ENCODE peak calls at places on chromosomes 3 and 15, in five cellular contexts. One of them, this sample, is unnamed.
A peak's percentile ranks its signal among the peaks of the same experiment; 100 is the strongest.

GRCh38 chr3:189781384-189781783 is 150.2 kb downstream of the TP63 start:
- DNase-seq in CD4-positive, alpha-beta memory T cell: no peak
- DNase-seq in upper lobe of right lung: no peak
- DNase-seq in astrocyte: no peak
- DNase-seq in Peyer's patch: no peak
- DNase-seq in this sample: no peak

GRCh38 chr15:77527831-77528231 is 104.9 kb downstream of the LINGO1 start:
- DNase-seq in CD4-positive, alpha-beta memory T cell: no peak
- DNase-seq in upper lobe of right lung: peak; percentile 42
- DNase-seq in astrocyte: no peak
- DNase-seq in Peyer's patch: no peak
- DNase-seq in this sample: no peak

GRCh38 chr15:53791616-53792015 is 32.2 kb upstream of the WDR72 start:
- DNase-seq in CD4-positive, alpha-beta memory T cell: no peak
- DNase-seq in upper lobe of right lung: no peak
- DNase-seq in astrocyte: no peak
- DNase-seq in Peyer's patch: no peak
- DNase-seq in this sample: no peak

GRCh38 chr3:188214442-188214841 is 60.5 kb downstream of the LPP start:
- DNase-seq in CD4-positive, alpha-beta memory T cell: no peak
- DNase-seq in upper lobe of right lung: no peak
- DNase-seq in astrocyte: no peak
- DNase-seq in Peyer's patch: no peak
- DNase-seq in this sample: no peak

GRCh38 chr3:127751163-127751621 is 71.1 kb downstream of the MGLL start:
- DNase-seq in CD4-positive, alpha-beta memory T cell: no peak
- DNase-seq in upper lobe of right lung: no peak
- DNase-seq in astrocyte: no peak
- DNase-seq in Peyer's patch: peak; percentile 52
- DNase-seq in this sample: no peak

GRCh38 chr3:32175607-32176197 is 62.8 kb upstream of the CMTM8 start:
- DNase-seq in CD4-positive, alpha-beta memory T cell: peak; percentile 51
- DNase-seq in upper lobe of right lung: no peak
- DNase-seq in astrocyte: peak; percentile 27
- DNase-seq in Peyer's patch: no peak
- DNase-seq in this sample: peak; percentile 40

GRCh38 chr15:97904196-97904572 is 56.3 kb upstream of the ARRDC4 start:
- DNase-seq in CD4-positive, alpha-beta memory T cell: peak; percentile 3
- DNase-seq in upper lobe of right lung: peak; percentile 85
- DNase-seq in astrocyte: peak; percentile 27
- DNase-seq in Peyer's patch: peak; percentile 83
- DNase-seq in this sample: no peak

GRCh38 chr15:38297623-38298388 is 45.2 kb downstream of the SPRED1 start:
- DNase-seq in CD4-positive, alpha-beta memory T cell: no peak
- DNase-seq in upper lobe of right lung: no peak
- DNase-seq in astrocyte: peak; percentile 61
- DNase-seq in Peyer's patch: no peak
- DNase-seq in this sample: no peak

GRCh38 chr3:71067977-71068376 is 515.6 kb downstream of the FOXP1 start:
- DNase-seq in CD4-positive, alpha-beta memory T cell: peak; percentile 53
- DNase-seq in upper lobe of right lung: no peak
- DNase-seq in astrocyte: no peak
- DNase-seq in Peyer's patch: no peak
- DNase-seq in this sample: peak; percentile 53

GRCh38 chr3:189262746-189263145 is 91.0 kb downstream of the TPRG1 start:
- DNase-seq in CD4-positive, alpha-beta memory T cell: no peak
- DNase-seq in upper lobe of right lung: no peak
- DNase-seq in astrocyte: no peak
- DNase-seq in Peyer's patch: no peak
- DNase-seq in this sample: no peak

GRCh38 chr3:24810881-24811280 is 316.2 kb upstream of the THRB start:
- DNase-seq in CD4-positive, alpha-beta memory T cell: no peak
- DNase-seq in upper lobe of right lung: no peak
- DNase-seq in astrocyte: no peak
- DNase-seq in Peyer's patch: no peak
- DNase-seq in this sample: no peak

GRCh38 chr3:70264122-70264780 is 48.2 kb downstream of the MDFIC2 start:
- DNase-seq in CD4-positive, alpha-beta memory T cell: no peak
- DNase-seq in upper lobe of right lung: no peak
- DNase-seq in astrocyte: no peak
- DNase-seq in Peyer's patch: no peak
- DNase-seq in this sample: no peak

GRCh38 chr3:4350789-4351163 is 47.6 kb downstream of the SETMAR start:
- DNase-seq in CD4-positive, alpha-beta memory T cell: peak; percentile 70
- DNase-seq in upper lobe of right lung: no peak
- DNase-seq in astrocyte: peak; percentile 55
- DNase-seq in Peyer's patch: no peak
- DNase-seq in this sample: peak; percentile 60

GRCh38 chr3:13716540-13717221 is 163.2 kb downstream of the WNT7A start:
- DNase-seq in CD4-positive, alpha-beta memory T cell: no peak
- DNase-seq in upper lobe of right lung: peak; percentile 22
- DNase-seq in astrocyte: no peak
- DNase-seq in Peyer's patch: peak; percentile 6
- DNase-seq in this sample: no peak

GRCh38 chr3:117409701-117410459 is 700.3 kb downstream of the TUSC7 start:
- DNase-seq in CD4-positive, alpha-beta memory T cell: no peak
- DNase-seq in upper lobe of right lung: no peak
- DNase-seq in astrocyte: no peak
- DNase-seq in Peyer's patch: no peak
- DNase-seq in this sample: no peak

GRCh38 chr3:27165348-27165747 is 203.8 kb downstream of the NEK10 start:
- DNase-seq in CD4-positive, alpha-beta memory T cell: no peak
- DNase-seq in upper lobe of right lung: no peak
- DNase-seq in astrocyte: peak; percentile 88
- DNase-seq in Peyer's patch: no peak
- DNase-seq in this sample: no peak

GRCh38 chr3:177932750-177933660 is 603.2 kb upstream of the KCNMB2 start:
- DNase-seq in CD4-positive, alpha-beta memory T cell: no peak
- DNase-seq in upper lobe of right lung: no peak
- DNase-seq in astrocyte: peak; percentile 86
- DNase-seq in Peyer's patch: no peak
- DNase-seq in this sample: no peak

GRCh38 chr3:182484682-182485081 is 308.6 kb upstream of the ATP11B start:
- DNase-seq in CD4-positive, alpha-beta memory T cell: no peak
- DNase-seq in upper lobe of right lung: no peak
- DNase-seq in astrocyte: no peak
- DNase-seq in Peyer's patch: no peak
- DNase-seq in this sample: no peak

GRCh38 chr3:72383896-72384295 is 464.3 kb downstream of the SHQ1 start:
- DNase-seq in CD4-positive, alpha-beta memory T cell: no peak
- DNase-seq in upper lobe of right lung: no peak
- DNase-seq in astrocyte: no peak
- DNase-seq in Peyer's patch: no peak
- DNase-seq in this sample: no peak

GRCh38 chr3:134563614-134564013 is 77.8 kb downstream of the CEP63 start:
- DNase-seq in CD4-positive, alpha-beta memory T cell: no peak
- DNase-seq in upper lobe of right lung: no peak
- DNase-seq in astrocyte: no peak
- DNase-seq in Peyer's patch: no peak
- DNase-seq in this sample: no peak

GRCh38 chr15:87764461-87765236 is 491.9 kb downstream of the NTRK3 start:
- DNase-seq in CD4-positive, alpha-beta memory T cell: no peak
- DNase-seq in upper lobe of right lung: no peak
- DNase-seq in astrocyte: peak; percentile 88
- DNase-seq in Peyer's patch: no peak
- DNase-seq in this sample: no peak

GRCh38 chr15:68578960-68579935 is at the start of gene CORO2B:
- DNase-seq in CD4-positive, alpha-beta memory T cell: no peak
- DNase-seq in upper lobe of right lung: peak; percentile 68
- DNase-seq in astrocyte: peak; percentile 41
- DNase-seq in Peyer's patch: peak; percentile 49
- DNase-seq in this sample: no peak

GRCh38 chr3:13657660-13658435 is 108.9 kb downstream of the FBLN2 start:
- DNase-seq in CD4-positive, alpha-beta memory T cell: peak; percentile 67
- DNase-seq in upper lobe of right lung: peak; percentile 79
- DNase-seq in astrocyte: no peak
- DNase-seq in Peyer's patch: peak; percentile 69
- DNase-seq in this sample: peak; percentile 65

GRCh38 chr3:10155123-10155472 is 9.6 kb upstream of the IRAK2 start:
- DNase-seq in CD4-positive, alpha-beta memory T cell: no peak
- DNase-seq in upper lobe of right lung: no peak
- DNase-seq in astrocyte: no peak
- DNase-seq in Peyer's patch: no peak
- DNase-seq in this sample: no peak

GRCh38 chr15:51869074-51869425 is 39.6 kb downstream of the TMOD3 start:
- DNase-seq in CD4-positive, alpha-beta memory T cell: no peak
- DNase-seq in upper lobe of right lung: no peak
- DNase-seq in astrocyte: peak; percentile 84
- DNase-seq in Peyer's patch: peak; percentile 52
- DNase-seq in this sample: no peak

GRCh38 chr3:23481660-23482278 is 278.6 kb downstream of the UBE2E2 start:
- DNase-seq in CD4-positive, alpha-beta memory T cell: no peak
- DNase-seq in upper lobe of right lung: no peak
- DNase-seq in astrocyte: peak; percentile 58
- DNase-seq in Peyer's patch: no peak
- DNase-seq in this sample: no peak
- H3K27ac ChIP-seq in CD4-positive, alpha-beta memory T cell: no peak overlapping the region
- H3K27ac ChIP-seq in upper lobe of right lung: no peak overlapping the region
- H3K27ac ChIP-seq in astrocyte: no peak overlapping the region
- H3K27ac ChIP-seq in Peyer's patch: no peak overlapping the region
- H3K27ac ChIP-seq in this sample: no peak overlapping the region

DNA sequence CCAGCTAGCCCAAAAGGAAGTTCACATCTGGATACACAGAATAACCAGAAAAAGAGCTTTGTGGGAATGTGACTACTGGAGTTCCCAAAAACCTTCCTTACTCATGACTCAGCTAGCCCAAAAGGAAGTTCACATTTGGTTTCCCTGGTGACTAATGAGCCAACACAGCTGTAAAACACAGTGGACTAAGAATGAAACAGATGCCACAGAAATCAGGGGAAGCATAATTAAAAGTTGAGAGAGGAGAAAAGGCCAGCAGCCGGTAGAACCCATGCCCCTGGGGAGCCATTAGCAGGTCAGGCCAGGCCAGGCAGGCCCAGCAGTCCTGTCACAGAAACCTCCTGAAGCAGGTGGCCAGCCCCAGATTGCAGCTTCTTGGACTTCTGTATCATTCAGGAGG is 130.3 kb downstream of the GHSR start:
- DNase-seq in CD4-positive, alpha-beta memory T cell: no peak
- DNase-seq in upper lobe of right lung: no peak
- DNase-seq in astrocyte: peak; percentile 96
- DNase-seq in Peyer's patch: no peak
- DNase-seq in this sample: no peak
- H3K4me1 ChIP-seq in CD4-positive, alpha-beta memory T cell: no peaks in the 10 kb centered on the region
- H3K4me1 ChIP-seq in upper lobe of right lung: peaks cover 68% of the 10 kb centered on the region
- H3K4me1 ChIP-seq in astrocyte: peaks cover 36% of the 10 kb centered on the region
- H3K4me1 ChIP-seq in Peyer's patch: no peaks in the 10 kb centered on the region
- H3K4me1 ChIP-seq in this sample: no peaks in the 10 kb centered on the region

DNA sequence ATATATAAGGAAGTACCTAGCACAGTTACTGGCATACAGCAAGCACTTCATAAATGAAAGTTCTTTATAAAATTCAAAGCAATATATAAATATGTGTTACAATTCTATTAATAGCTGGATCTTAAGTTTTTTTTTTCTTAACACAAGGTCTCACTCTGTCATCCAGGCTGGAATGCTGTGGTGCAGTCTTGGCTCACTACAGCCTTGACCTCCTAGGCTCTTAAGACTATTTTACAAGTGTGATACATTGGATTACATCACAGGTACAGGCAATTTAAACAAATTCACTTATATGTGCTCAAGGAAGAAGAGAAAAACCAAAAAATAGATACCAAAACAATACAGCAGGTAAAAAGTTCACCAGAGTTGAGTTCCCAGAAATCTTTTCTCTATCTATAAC is 60.6 kb downstream of the ZNF280D start:
- DNase-seq in CD4-positive, alpha-beta memory T cell: no peak
- DNase-seq in upper lobe of right lung: no peak
- DNase-seq in astrocyte: peak; percentile 84
- DNase-seq in Peyer's patch: no peak
- DNase-seq in this sample: no peak
- H3K4me3 ChIP-seq in CD4-positive, alpha-beta memory T cell: no peak overlapping the region
- H3K4me3 ChIP-seq in upper lobe of right lung: no peak overlapping the region
- H3K4me3 ChIP-seq in astrocyte: no peak overlapping the region
- H3K4me3 ChIP-seq in Peyer's patch: no peak overlapping the region
- H3K4me3 ChIP-seq in this sample: no peak overlapping the region

GRCh38 chr3:64244011-64244942 is 19.0 kb upstream of the PRICKLE2 start:
- DNase-seq in CD4-positive, alpha-beta memory T cell: no peak
- DNase-seq in upper lobe of right lung: no peak
- DNase-seq in astrocyte: no peak
- DNase-seq in Peyer's patch: no peak
- DNase-seq in this sample: no peak
- H3K27ac ChIP-seq in CD4-positive, alpha-beta memory T cell: no peak overlapping the region
- H3K27ac ChIP-seq in upper lobe of right lung: no peak overlapping the region
- H3K27ac ChIP-seq in astrocyte: no peak overlapping the region
- H3K27ac ChIP-seq in Peyer's patch: no peak overlapping the region
- H3K27ac ChIP-seq in this sample: no peak overlapping the region

GRCh38 chr3:139302801-139303113 is 41.1 kb upstream of the MRPS22 start:
- DNase-seq in CD4-positive, alpha-beta memory T cell: no peak
- DNase-seq in upper lobe of right lung: no peak
- DNase-seq in astrocyte: no peak
- DNase-seq in Peyer's patch: no peak
- DNase-seq in this sample: no peak
- H3K4me1 ChIP-seq in CD4-positive, alpha-beta memory T cell: no peaks in the 10 kb centered on the region
- H3K4me1 ChIP-seq in upper lobe of right lung: no peaks in the 10 kb centered on the region
- H3K4me1 ChIP-seq in astrocyte: peaks cover 39% of the 10 kb centered on the region
- H3K4me1 ChIP-seq in Peyer's patch: no peaks in the 10 kb centered on the region
- H3K4me1 ChIP-seq in this sample: no peaks in the 10 kb centered on the region

DNA sequence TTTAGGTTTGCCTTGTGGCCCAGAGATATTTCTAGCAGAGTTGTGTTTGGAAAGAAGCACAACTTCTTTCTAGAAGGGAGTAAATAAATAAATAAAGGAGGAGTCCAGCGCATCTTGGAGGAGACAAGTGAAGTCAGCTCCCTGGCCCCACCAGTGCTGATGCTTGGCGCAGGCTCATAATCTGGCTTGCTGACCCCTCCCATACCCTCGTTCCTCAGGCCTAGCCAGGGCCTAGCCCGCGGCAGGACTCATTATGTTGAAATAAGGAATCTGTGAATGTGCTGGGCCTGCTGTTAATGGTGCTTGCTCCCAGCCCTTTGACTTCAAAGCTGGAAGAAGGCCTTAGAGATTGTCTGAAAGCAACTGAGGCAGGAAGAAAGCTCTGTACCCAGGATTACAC is 3.1 kb downstream of the ZNF710 start:
- DNase-seq in CD4-positive, alpha-beta memory T cell: no peak
- DNase-seq in upper lobe of right lung: no peak
- DNase-seq in astrocyte: no peak
- DNase-seq in Peyer's patch: no peak
- DNase-seq in this sample: no peak
- H3K4me3 ChIP-seq in CD4-positive, alpha-beta memory T cell: no peak overlapping the region
- H3K4me3 ChIP-seq in upper lobe of right lung: peak overlapping the region; percentile 76
- H3K4me3 ChIP-seq in astrocyte: peak overlapping the region; percentile 15
- H3K4me3 ChIP-seq in Peyer's patch: no peak overlapping the region
- H3K4me3 ChIP-seq in this sample: no peak overlapping the region

GRCh38 chr3:156831006-156831405 is 4.9 kb downstream of the LEKR1 start:
- DNase-seq in CD4-positive, alpha-beta memory T cell: no peak
- DNase-seq in upper lobe of right lung: no peak
- DNase-seq in astrocyte: no peak
- DNase-seq in Peyer's patch: no peak
- DNase-seq in this sample: no peak

GRCh38 chr3:156838035-156838434 is 11.9 kb downstream of the LEKR1 start:
- DNase-seq in CD4-positive, alpha-beta memory T cell: no peak
- DNase-seq in upper lobe of right lung: no peak
- DNase-seq in astrocyte: no peak
- DNase-seq in Peyer's patch: no peak
- DNase-seq in this sample: no peak

GRCh38 chr3:156834435-156834834 is 8.3 kb downstream of the LEKR1 start:
- DNase-seq in CD4-positive, alpha-beta memory T cell: no peak
- DNase-seq in upper lobe of right lung: no peak
- DNase-seq in astrocyte: no peak
- DNase-seq in Peyer's patch: no peak
- DNase-seq in this sample: no peak

GRCh38 chr3:156837130-156837529 is 11.0 kb downstream of the LEKR1 start:
- DNase-seq in CD4-positive, alpha-beta memory T cell: no peak
- DNase-seq in upper lobe of right lung: no peak
- DNase-seq in astrocyte: peak; percentile 33
- DNase-seq in Peyer's patch: no peak
- DNase-seq in this sample: no peak

GRCh38 chr3:156834962-156835535 is 8.9 kb downstream of the LEKR1 start:
- DNase-seq in CD4-positive, alpha-beta memory T cell: no peak
- DNase-seq in upper lobe of right lung: no peak
- DNase-seq in astrocyte: no peak
- DNase-seq in Peyer's patch: no peak
- DNase-seq in this sample: no peak
- H3K27ac ChIP-seq in CD4-positive, alpha-beta memory T cell: no peak overlapping the region
- H3K27ac ChIP-seq in upper lobe of right lung: no peak overlapping the region
- H3K27ac ChIP-seq in astrocyte: no peak overlapping the region
- H3K27ac ChIP-seq in Peyer's patch: no peak overlapping the region
- H3K27ac ChIP-seq in this sample: no peak overlapping the region

This sample was measured in CD8-positive, alpha-beta memory T cell.